ENCODE peak calls at places on chromosomes 6 and 20, in four cellular contexts. One of them, this sample, is unnamed.

GRCh38 chr20:18031050-18031449 is 26.7 kb downstream of the OVOL2 start:
- DNase-seq in hypothalamus: no peak
- DNase-seq in T-helper 1 cell: no peak
- DNase-seq in activated naive CD4-positive, alpha-beta T cell treated with anti-CD3 and anti-CD28 coated beads, Interleukin-2, amount 50 U/mL, for 16 hours: no peak
- DNase-seq in this sample: no peak

GRCh38 chr6:137217801-137218472 is 1.2 kb downstream of the IFNGR1 start:
- DNase-seq in activated naive CD4-positive, alpha-beta T cell treated with anti-CD3 and anti-CD28 coated beads, Interleukin-2, amount 50 U/mL, for 16 hours: no peak
- DNase-seq in hypothalamus: no peak
- DNase-seq in T-helper 1 cell: no peak
- DNase-seq in this sample: peak; percentile 24

GRCh38 chr6:138957484-138957883 is 30.6 kb downstream of the REPS1 start:
- DNase-seq in hypothalamus: no peak
- DNase-seq in T-helper 1 cell: no peak
- DNase-seq in activated naive CD4-positive, alpha-beta T cell treated with anti-CD3 and anti-CD28 coated beads, Interleukin-2, amount 50 U/mL, for 16 hours: no peak
- DNase-seq in this sample: no peak

GRCh38 chr20:33521461-33521860 is 31.6 kb downstream of the CBFA2T2 start:
- DNase-seq in T-helper 1 cell: no peak
- DNase-seq in hypothalamus: no peak
- DNase-seq in activated naive CD4-positive, alpha-beta T cell treated with anti-CD3 and anti-CD28 coated beads, Interleukin-2, amount 50 U/mL, for 16 hours: no peak
- DNase-seq in this sample: no peak

GRCh38 chr6:41675992-41676391 is 37.7 kb downstream of the MDFI start:
- DNase-seq in T-helper 1 cell: no peak
- DNase-seq in hypothalamus: no peak
- DNase-seq in activated naive CD4-positive, alpha-beta T cell treated with anti-CD3 and anti-CD28 coated beads, Interleukin-2, amount 50 U/mL, for 16 hours: no peak
- DNase-seq in this sample: no peak

GRCh38 chr6:391559-392440 is at the start of gene IRF4:
- DNase-seq in T-helper 1 cell: no peak
- DNase-seq in activated naive CD4-positive, alpha-beta T cell treated with anti-CD3 and anti-CD28 coated beads, Interleukin-2, amount 50 U/mL, for 16 hours: peak; percentile 78
- DNase-seq in hypothalamus: no peak
- DNase-seq in this sample: peak; percentile 55

GRCh38 chr6:158648682-158649131 is 1.1 kb upstream of the SYTL3 start:
- DNase-seq in T-helper 1 cell: no peak
- DNase-seq in activated naive CD4-positive, alpha-beta T cell treated with anti-CD3 and anti-CD28 coated beads, Interleukin-2, amount 50 U/mL, for 16 hours: peak; percentile 34
- DNase-seq in hypothalamus: no peak
- DNase-seq in this sample: no peak

GRCh38 chr20:64151634-64152530 is 12.4 kb upstream of the MYT1 start:
- DNase-seq in T-helper 1 cell: no peak
- DNase-seq in hypothalamus: no peak
- DNase-seq in activated naive CD4-positive, alpha-beta T cell treated with anti-CD3 and anti-CD28 coated beads, Interleukin-2, amount 50 U/mL, for 16 hours: no peak
- DNase-seq in this sample: no peak

GRCh38 chr6:24951831-24952299 is 16.1 kb upstream of the RIPOR2 start:
- DNase-seq in hypothalamus: no peak
- DNase-seq in activated naive CD4-positive, alpha-beta T cell treated with anti-CD3 and anti-CD28 coated beads, Interleukin-2, amount 50 U/mL, for 16 hours: no peak
- DNase-seq in T-helper 1 cell: no peak
- DNase-seq in this sample: no peak

GRCh38 chr6:142323377-142323776 is 21.6 kb downstream of the ADGRG6 start:
- DNase-seq in activated naive CD4-positive, alpha-beta T cell treated with anti-CD3 and anti-CD28 coated beads, Interleukin-2, amount 50 U/mL, for 16 hours: no peak
- DNase-seq in hypothalamus: no peak
- DNase-seq in T-helper 1 cell: no peak
- DNase-seq in this sample: no peak

GRCh38 chr6:95548188-95548837 is 29.0 kb upstream of the MANEA start:
- DNase-seq in hypothalamus: no peak
- DNase-seq in activated naive CD4-positive, alpha-beta T cell treated with anti-CD3 and anti-CD28 coated beads, Interleukin-2, amount 50 U/mL, for 16 hours: no peak
- DNase-seq in T-helper 1 cell: no peak
- DNase-seq in this sample: no peak

GRCh38 chr6:108884211-108885059 is 36.2 kb downstream of the ARMC2 start:
- DNase-seq in T-helper 1 cell: no peak
- DNase-seq in activated naive CD4-positive, alpha-beta T cell treated with anti-CD3 and anti-CD28 coated beads, Interleukin-2, amount 50 U/mL, for 16 hours: no peak
- DNase-seq in hypothalamus: no peak
- DNase-seq in this sample: no peak

This sample was measured in testis.